ENCODE peak calls at places on chromosomes 11 and 22, in five cellular contexts. M, U, T, D and Z are unnamed samples. For H3K9me3, the result is how much of the 10 kb centered on the place peaks cover.

GRCh38 chr22:44133901-44134511 is 46.7 kb upstream of the PARVG start:
- DNase-seq in T (no peak), U (peak), M (no peak), D (no peak), Z (peak)

GRCh38 chr11:9459573-9460321 is 1.1 kb upstream of the ZNF143 start:
- DNase-seq in T (peak), D (peak), M (peak), U (peak), Z (no peak)

GRCh38 chr11:46718155-46719019 is 626 bp upstream of the F2 start:
- DNase-seq in U (no peak), M (peak), T (no peak), D (no peak), Z (peak)

GRCh38 chr22:37126383-37126782 is 16.9 kb upstream of the TMPRSS6 start:
- DNase-seq in T (peak), U (no peak), M (peak), D (no peak), Z (peak)

GRCh38 chr11:126082251-126083109 is 19.8 kb upstream of the CDON start:
- DNase-seq in D (no peak), T (no peak), M (no peak), U (no peak), Z (no peak)

GRCh38 chr11:16151138-16151537 is 205.2 kb downstream of the SOX6 start:
- DNase-seq in D (no peak), T (no peak), M (no peak), U (no peak), Z (no peak)

GRCh38 chr11:2725367-2726300 is 25.8 kb upstream of the KCNQ1OT1 start:
- DNase-seq in M (no peak), D (peak), T (no peak), U (no peak), Z (no peak)

GRCh38 chr22:42565956-42566355 is 12.2 kb downstream of the SERHL2 start:
- DNase-seq in M (no peak), T (no peak), U (no peak), D (no peak), Z (no peak)

GRCh38 chr11:62427630-62428233 is 8.9 kb downstream of the SCGB1A1 start:
- DNase-seq in M (no peak), U (no peak), T (no peak), D (no peak), Z (no peak)

GRCh38 chr11:123654566-123655081 is at the start of gene SCN3B:
- DNase-seq in U (peak), D (peak), T (peak), M (peak), Z (no peak)

GRCh38 chr11:10323793-10324170 is 18.9 kb downstream of the ADM start:
- DNase-seq in M (no peak), U (peak), D (no peak), T (no peak), Z (no peak)

GRCh38 chr11:102111787-102112653 is 1.8 kb downstream of the YAP1 start:
- DNase-seq in U (peak), D (peak), T (peak), M (peak), Z (peak)

GRCh38 chr11:102112654-102112926 is 2.3 kb downstream of the YAP1 start:
- DNase-seq in D (no peak), U (no peak), M (no peak), T (no peak), Z (no peak)

GRCh38 chr11:102110761-102111010 is 439 bp downstream of the YAP1 start:
- DNase-seq in M (no peak), U (no peak), T (no peak), D (no peak), Z (no peak)

GRCh38 chr11:102109896-102110760 is at the start of gene YAP1:
- DNase-seq in T (peak), U (peak), D (peak), M (peak), Z (peak)

DNA sequence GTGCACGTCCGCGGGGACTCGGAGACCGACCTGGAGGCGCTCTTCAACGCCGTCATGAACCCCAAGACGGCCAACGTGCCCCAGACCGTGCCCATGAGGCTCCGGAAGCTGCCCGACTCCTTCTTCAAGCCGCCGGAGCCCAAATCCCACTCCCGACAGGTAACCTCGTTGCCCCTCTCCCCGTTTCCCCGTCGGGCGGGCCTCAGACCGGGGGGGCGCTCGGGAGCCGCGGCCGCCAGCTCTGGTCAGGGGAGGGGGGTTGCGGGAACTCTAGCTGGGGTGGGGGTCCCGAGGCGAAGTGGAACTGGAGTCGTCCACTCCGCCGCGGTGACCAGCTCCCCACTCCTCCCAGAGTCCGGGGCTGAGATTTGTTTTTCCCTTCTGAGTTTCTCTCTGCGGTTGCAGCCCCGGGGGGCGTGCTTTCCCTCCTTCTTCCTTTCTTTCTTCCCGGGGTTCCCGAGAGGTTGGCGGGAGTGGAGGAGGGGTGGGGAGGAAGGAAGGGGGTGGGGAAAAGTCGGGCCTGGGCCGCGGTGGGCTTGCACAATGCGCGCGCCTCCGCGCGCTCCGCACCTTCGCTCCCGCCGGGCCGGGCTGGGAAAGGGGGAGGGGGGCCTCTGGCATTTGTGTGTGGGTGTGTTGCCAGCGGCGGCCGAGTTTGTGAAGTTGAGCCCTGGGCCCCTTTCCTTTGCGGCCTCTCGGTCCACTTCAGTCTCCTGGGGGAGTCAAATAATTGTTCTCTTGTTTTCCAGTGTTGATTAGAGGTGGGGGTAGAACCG is 952 bp downstream of the YAP1 start:
- DNase-seq in D (peak), T (peak), M (peak), U (peak), Z (peak)
- TF ChIP-seq CTCF in D (peak), T (no peak), M (peak), U (no peak), Z (peak)

GRCh38 chr22:49204599-49205214 is 623.0 kb downstream of the BRD1 start:
- DNase-seq in M (no peak), U (no peak), T (no peak), D (peak), Z (peak)

GRCh38 chr22:49205401-49205800 is 622.3 kb downstream of the BRD1 start:
- DNase-seq in T (no peak), M (no peak), D (peak), U (no peak), Z (peak)

GRCh38 chr22:49203091-49203862 is 624.4 kb downstream of the BRD1 start:
- DNase-seq in D (peak), M (no peak), T (no peak), U (no peak), Z (peak)

GRCh38 chr22:49202226-49202625 is 625.4 kb downstream of the BRD1 start:
- DNase-seq in M (no peak), U (no peak), T (no peak), D (no peak), Z (no peak)

GRCh38 chr22:49203863-49204598 is 623.6 kb downstream of the BRD1 start:
- DNase-seq in D (peak), M (no peak), T (no peak), U (no peak), Z (peak)
- H3K9me3 ChIP-seq in D (under half), M (under half), T (under half), U (under half), Z (under half)

DNA sequence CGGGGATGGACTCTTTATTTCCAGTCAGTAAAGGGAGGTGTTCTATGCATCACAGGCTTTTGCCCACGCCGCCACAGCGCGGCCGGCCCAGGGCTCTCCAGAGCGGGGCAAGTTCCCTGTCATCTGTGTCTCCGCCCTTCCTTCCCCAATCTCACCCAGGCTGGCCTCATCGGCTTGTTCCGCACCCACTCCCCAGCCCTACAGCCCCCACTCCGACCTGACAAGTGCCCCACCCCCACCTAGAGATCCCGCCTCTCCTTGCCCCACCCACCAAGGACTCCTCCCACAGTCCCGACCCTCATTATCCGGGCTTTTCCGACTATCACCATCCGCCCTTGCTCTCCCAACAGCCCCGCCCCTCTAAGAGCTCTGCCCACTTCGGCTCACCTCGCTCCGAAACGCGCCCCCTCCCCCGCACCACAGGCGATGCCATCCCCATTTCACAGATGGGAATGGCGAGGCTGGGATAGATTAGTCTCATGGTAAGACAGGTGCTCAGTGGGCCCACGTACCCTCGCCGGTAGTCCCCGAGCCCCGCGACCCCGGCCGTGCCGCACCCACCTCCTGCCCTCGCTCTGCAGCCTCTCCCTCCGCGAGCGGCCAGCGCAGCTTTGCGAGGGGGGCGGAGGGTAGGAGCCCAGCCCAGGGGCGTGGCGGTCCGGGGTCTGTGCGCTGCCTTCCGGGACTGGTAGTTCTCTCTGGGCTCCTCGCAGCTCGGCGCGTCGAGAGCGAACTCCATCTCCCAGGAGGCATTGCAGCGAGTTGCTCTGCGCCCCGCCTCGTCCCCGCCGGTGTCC is at the start of gene KCTD21:
- DNase-seq in U (peak), M (peak), T (peak), D (peak), Z (peak)
- TF ChIP-seq POLR2A in U (peak), M (peak), T (peak), D (peak), Z (peak)

GRCh38 chr22:22753526-22754267 is 109.3 kb downstream of the GGTLC2 start:
- DNase-seq in T (peak), M (peak), U (peak), D (no peak), Z (peak)
- TF ChIP-seq CTCF in T (peak), M (peak), U (peak), D (peak), Z (peak)

GRCh38 chr11:114615448-114616361 is 20.1 kb upstream of the NXPE4 start:
- DNase-seq in T (no peak), U (no peak), D (no peak), M (no peak), Z (no peak)
- H3K9me3 ChIP-seq in T (under half), U (under half), D (under half), M (under half), Z (under half)

DNA sequence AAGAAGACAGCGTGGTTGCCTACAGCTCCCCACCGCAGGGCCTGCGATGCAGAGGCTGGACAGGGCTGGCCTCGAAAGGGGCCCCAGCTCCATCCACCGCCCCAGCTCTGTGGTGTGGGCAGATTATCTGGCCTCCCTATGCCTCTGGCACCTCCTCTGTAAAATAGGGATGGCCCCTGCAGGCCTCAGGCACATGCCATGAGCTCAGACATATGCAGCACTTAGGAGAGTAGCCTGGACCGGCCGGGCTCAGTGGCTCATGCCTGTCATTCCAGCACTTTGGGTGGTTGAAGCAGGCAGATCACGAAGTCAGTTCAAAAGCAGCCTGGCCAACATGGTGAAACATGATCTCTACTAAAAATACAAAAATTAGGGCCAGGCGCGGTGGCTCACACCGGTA is 7.4 kb downstream of the APOBEC3D start:
- DNase-seq in M (no peak), T (no peak), U (no peak), D (no peak), Z (no peak)
- TF ChIP-seq POLR2A in M (no peak), T (no peak), U (no peak), D (no peak), Z (no peak)

DNA sequence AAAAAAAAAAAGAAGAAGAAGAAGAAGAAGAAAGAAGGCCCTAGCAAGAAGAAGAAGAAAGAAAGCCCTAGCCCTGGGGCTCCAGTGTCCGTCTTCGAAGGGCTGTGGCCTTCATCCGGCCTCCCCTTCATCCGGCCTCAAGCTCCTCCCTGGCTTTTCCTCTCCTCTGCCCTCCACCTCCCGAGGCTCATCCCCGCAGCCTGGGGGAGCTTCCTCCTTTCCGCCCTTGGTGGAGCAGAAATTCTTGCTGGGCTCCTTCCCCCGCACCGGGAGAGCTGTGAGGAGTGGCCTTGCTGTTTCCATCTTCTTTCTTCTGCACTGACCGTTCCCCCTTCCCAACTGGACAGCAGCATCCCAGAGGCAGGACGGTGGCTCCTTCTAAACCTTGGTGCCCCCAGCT is 9.5 kb upstream of the LTO1 start:
- DNase-seq in T (no peak), U (no peak), D (no peak), M (no peak), Z (no peak)
- TF ChIP-seq CTCF in T (no peak), U (no peak), D (no peak), M (no peak), Z (no peak)

GRCh38 chr22:11627436-11627797 is 3900.6 kb upstream of the OR11H1 start:
- DNase-seq in U (peak), D (no peak), M (no peak), T (no peak), Z (no peak)

GRCh38 chr22:11629661-11630385 is 3898.2 kb upstream of the OR11H1 start:
- DNase-seq in D (no peak), M (no peak), T (no peak), U (no peak), Z (peak)

GRCh38 chr22:11626422-11626773 is 3901.6 kb upstream of the OR11H1 start:
- DNase-seq in D (no peak), M (no peak), U (no peak), T (no peak), Z (peak)

GRCh38 chr22:11628651-11629511 is 3899.1 kb upstream of the OR11H1 start:
- DNase-seq in U (no peak), D (no peak), M (no peak), T (no peak), Z (no peak)

DNA sequence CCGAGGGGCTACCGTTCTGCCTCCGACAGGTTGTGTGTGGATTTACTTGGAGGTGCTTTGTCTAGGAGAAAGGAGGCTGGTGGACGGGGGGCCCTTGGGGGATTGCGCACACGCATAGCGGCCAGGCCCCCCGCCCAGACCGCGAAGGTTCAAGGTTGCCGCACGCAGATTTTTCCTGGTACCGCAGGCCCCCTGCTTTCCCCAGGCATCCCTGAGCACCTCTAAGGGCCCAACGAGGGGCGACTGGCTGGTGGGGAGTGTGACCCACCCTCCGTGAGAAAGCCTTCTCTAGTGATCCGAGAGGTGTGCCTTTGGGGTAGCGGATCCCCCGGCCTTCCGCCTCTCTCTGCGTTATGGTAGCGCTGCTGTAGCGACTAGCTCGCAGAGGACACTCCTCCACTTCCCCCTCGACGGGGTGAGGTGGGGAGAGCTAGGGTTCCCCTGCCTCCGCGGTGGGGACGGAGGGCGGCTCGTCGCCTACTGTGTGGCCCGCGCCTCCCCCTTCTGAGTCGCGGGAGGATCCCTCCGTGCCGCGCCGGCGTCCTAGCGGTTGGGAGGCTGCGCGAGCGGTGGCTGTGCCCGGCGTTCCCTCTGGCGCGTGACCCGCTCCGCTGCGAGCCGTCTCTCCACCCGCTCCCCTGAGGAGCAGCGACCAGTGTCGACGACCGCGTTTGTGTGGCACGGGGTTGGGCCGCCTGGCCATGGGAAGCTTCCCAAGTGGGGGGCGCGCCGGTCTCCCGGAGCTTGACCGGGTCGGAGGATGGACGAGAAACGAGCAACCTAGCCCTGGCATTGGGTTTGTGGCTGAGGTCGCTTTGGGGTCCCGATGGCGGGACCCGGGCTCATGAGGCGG is 3900.0 kb upstream of the OR11H1 start:
- DNase-seq in D (no peak), U (no peak), T (no peak), M (no peak), Z (no peak)
- H3K9me3 ChIP-seq in D (under half), U (under half), T (under half), M (under half), Z (under half)

GRCh38 chr22:19791243-19791642 is 30.7 kb downstream of the TBX1 start:
- DNase-seq in M (no peak), D (no peak), T (no peak), U (no peak), Z (no peak)

GRCh38 chr22:19787849-19788141 is 27.2 kb downstream of the TBX1 start:
- DNase-seq in U (no peak), T (no peak), M (no peak), D (no peak), Z (no peak)

GRCh38 chr22:19789828-19790227 is 29.2 kb downstream of the TBX1 start:
- DNase-seq in T (no peak), M (no peak), D (no peak), U (no peak), Z (peak)

GRCh38 chr22:19788661-19789225 is 28.2 kb downstream of the TBX1 start:
- DNase-seq in D (no peak), U (no peak), M (no peak), T (no peak), Z (peak)

GRCh38 chr22:19789406-19789805 is 28.8 kb downstream of the TBX1 start:
- DNase-seq in D (no peak), U (no peak), T (no peak), M (no peak), Z (peak)
- TF ChIP-seq POLR2A in D (no peak), U (no peak), T (no peak), M (no peak), Z (no peak)

GRCh38 chr11:36192723-36193619 is 96.3 kb downstream of the COMMD9 start:
- DNase-seq in U (no peak), T (no peak), D (no peak), M (no peak), Z (no peak)

GRCh38 chr11:36186340-36186739 is 102.9 kb downstream of the COMMD9 start:
- DNase-seq in T (no peak), D (no peak), M (no peak), U (no peak), Z (no peak)

GRCh38 chr11:36186797-36187196 is 102.4 kb downstream of the COMMD9 start:
- DNase-seq in T (no peak), U (no peak), D (no peak), M (no peak), Z (no peak)

GRCh38 chr11:36191941-36192340 is 97.3 kb downstream of the COMMD9 start:
- DNase-seq in T (no peak), M (no peak), D (no peak), U (no peak), Z (no peak)

GRCh38 chr11:36187618-36188017 is 101.6 kb downstream of the COMMD9 start:
- DNase-seq in D (no peak), T (no peak), M (no peak), U (no peak), Z (no peak)
- TF ChIP-seq CTCF in D (no peak), T (no peak), M (no peak), U (no peak), Z (no peak)